ENCODE peak calls at places on chromosomes 3 and 15, in six cellular contexts. S, N, K, E, Y and O are unnamed samples. For H3K9me3 and H3K4me1, the result is how much of the 10 kb centered on the place peaks cover.

GRCh38 chr3:113534365-113534764 is 2.0 kb downstream of the SIDT1 start:
- DNase-seq in S (no peak), N (no peak), K (no peak), E (no peak), Y (no peak), O (no peak)

GRCh38 chr15:50186090-50186489 is 4.1 kb downstream of the SLC27A2 start:
- DNase-seq in S (no peak), N (no peak), K (no peak), E (no peak), Y (no peak), O (no peak)

GRCh38 chr3:32077260-32078084 is 28.9 kb upstream of the GPD1L start:
- DNase-seq in S (peak), N (no peak), K (peak), E (peak), Y (no peak), O (no peak)

GRCh38 chr3:94252316-94252715 is 189.5 kb downstream of the NSUN3 start:
- DNase-seq in S (no peak), N (no peak), K (no peak), E (no peak), Y (no peak), O (no peak)

GRCh38 chr15:89621547-89621946 is 33.7 kb downstream of the KIF7 start:
- DNase-seq in S (no peak), N (no peak), K (no peak), E (no peak), Y (no peak), O (no peak)

GRCh38 chr15:99118801-99119546 is 14.1 kb downstream of the SYNM start:
- DNase-seq in S (no peak), N (peak), K (no peak), E (peak), Y (no peak), O (peak)

GRCh38 chr15:85116066-85116465 is 134.4 kb downstream of the PDE8A start:
- DNase-seq in S (no peak), N (no peak), K (no peak), E (no peak), Y (no peak), O (no peak)

GRCh38 chr3:14649466-14649865 is 2.1 kb upstream of the CCDC174 start:
- DNase-seq in S (no peak), N (no peak), K (no peak), E (no peak), Y (no peak), O (no peak)

GRCh38 chr15:87348746-87349145 is 907.8 kb downstream of the NTRK3 start:
- DNase-seq in S (peak), N (no peak), K (no peak), E (no peak), Y (no peak), O (no peak)

GRCh38 chr15:43544266-43544665 is 26.9 kb downstream of the MAP1A start:
- DNase-seq in S (no peak), N (no peak), K (no peak), E (no peak), Y (no peak), O (no peak)

GRCh38 chr3:185205865-185206264 is 48.0 kb downstream of the EHHADH start:
- DNase-seq in S (no peak), N (no peak), K (no peak), E (no peak), Y (no peak), O (no peak)

GRCh38 chr15:62306851-62307504 is 141.9 kb upstream of the C2CD4B start:
- DNase-seq in S (peak), N (peak), K (peak), E (peak), Y (peak), O (peak)

GRCh38 chr3:190972840-190973270 is 110.4 kb upstream of the GMNC start:
- DNase-seq in S (peak), N (no peak), K (no peak), E (no peak), Y (no peak), O (no peak)

GRCh38 chr3:146342971-146343370 is 92.1 kb upstream of the PLSCR4 start:
- DNase-seq in S (peak), N (no peak), K (no peak), E (no peak), Y (no peak), O (no peak)

GRCh38 chr3:87370007-87370406 is 93.6 kb upstream of the POU1F1 start:
- DNase-seq in S (no peak), N (no peak), K (no peak), E (no peak), Y (no peak), O (no peak)

GRCh38 chr3:159664011-159664410 is 324.6 kb upstream of the IL12A start:
- DNase-seq in S (no peak), N (no peak), K (no peak), E (no peak), Y (no peak), O (no peak)

GRCh38 chr3:89405145-89405544 is 297.7 kb downstream of the EPHA3 start:
- DNase-seq in S (no peak), N (no peak), K (no peak), E (no peak), Y (no peak), O (no peak)

GRCh38 chr15:40915106-40915661 is 14.0 kb upstream of the DLL4 start:
- DNase-seq in S (no peak), N (no peak), K (no peak), E (no peak), Y (no peak), O (no peak)

GRCh38 chr3:1037631-1038030 is 55.2 kb upstream of the CNTN6 start:
- DNase-seq in S (peak), N (no peak), K (no peak), E (no peak), Y (no peak), O (no peak)
- H3K9me3 ChIP-seq in S (under half), N (under half), K (under half), E (under half), Y (under half), O (under half)

GRCh38 chr15:66401130-66402021 is 14.7 kb downstream of the MAP2K1 start:
- DNase-seq in S (no peak), N (no peak), K (no peak), E (no peak), Y (peak), O (no peak)
- H3K4me1 ChIP-seq in S (under half), N (under half), K (under half), E (under half), Y (under half), O (under half)

GRCh38 chr3:72679540-72680198 is 168.6 kb downstream of the SHQ1 start:
- DNase-seq in S (peak), N (peak), K (no peak), E (no peak), Y (no peak), O (no peak)
- H3K9me3 ChIP-seq in S (under half), N (under half), K (under half), E (under half), Y (under half), O (under half)

GRCh38 chr3:177147790-177148189 is 49.5 kb downstream of the TBL1XR1 start:
- DNase-seq in S (no peak), N (no peak), K (no peak), E (no peak), Y (no peak), O (no peak)
- H3K4me1 ChIP-seq in S (under half), N (under half), K (under half), E (half or more), Y (under half), O (under half)

GRCh38 chr3:21587894-21588293 is 163.1 kb downstream of the ZNF385D start:
- DNase-seq in S (no peak), N (no peak), K (no peak), E (no peak), Y (no peak), O (no peak)
- H3K9me3 ChIP-seq in S (under half), N (under half), K (under half), E (under half), Y (under half), O (under half)